ENCODE peak calls at places on chromosomes 13 and 19, in ten cellular contexts. G is cardiac muscle cell, O is activated T-cell treated with anti-CD3 and anti-CD28 coated beads for 24 hours, F is HuH-7.5, X is H54, C is iPS-NIHi11, Z is M059J, W is fibroblast of pulmonary artery, Q is uterus, V is osteocyte. B is an unnamed sample.

GRCh38 chr13:95484052-95484451 is 68.5 kb upstream of the CLDN10 start:
- DNase-seq in Q (no peak), F (no peak), Z (no peak), V (no peak), W (no peak), G (no peak), C (no peak), O (no peak), X (no peak), B (no peak)

GRCh38 chr13:27120011-27120410 is 51.6 kb downstream of the USP12 start:
- DNase-seq in V (no peak), O (no peak), W (no peak), X (no peak), F (no peak), G (no peak), Z (no peak), C (no peak), Q (no peak), B (no peak)

GRCh38 chr19:23241433-23241832 is 8.8 kb downstream of the ZNF724 start:
- DNase-seq in W (no peak), Q (no peak), O (no peak), V (no peak), C (no peak), F (no peak), Z (no peak), G (no peak), X (no peak), B (peak)

GRCh38 chr13:60329221-60329983 is 67.6 kb upstream of the TDRD3 start:
- DNase-seq in C (peak), O (no peak), V (no peak), Z (peak), Q (no peak), W (peak), G (peak), X (peak), F (no peak), B (peak)

GRCh38 chr13:47004552-47004951 is 107.7 kb upstream of the HTR2A start:
- DNase-seq in W (no peak), F (no peak), C (no peak), Q (no peak), G (no peak), O (no peak), V (no peak), X (no peak), Z (no peak), B (peak)

GRCh38 chr13:98761126-98761978 is 8.9 kb upstream of the SLC15A1 start:
- DNase-seq in X (peak), F (no peak), G (peak), C (no peak), O (no peak), V (no peak), Z (peak), W (peak), Q (no peak), B (no peak)

GRCh38 chr13:74644239-74644638 is 510.0 kb upstream of the KLF12 start:
- DNase-seq in C (no peak), G (peak), Q (no peak), O (no peak), F (no peak), Z (no peak), X (no peak), V (no peak), W (peak), B (peak)

GRCh38 chr19:1651061-1651547 is 1.3 kb downstream of the TCF3 start:
- DNase-seq in Z (no peak), O (peak), F (peak), W (peak), X (no peak), C (peak), G (peak), V (no peak), Q (no peak), B (peak)

GRCh38 chr19:35991731-35992450 is 3.1 kb upstream of the SDHAF1 start:
- DNase-seq in O (no peak), Q (no peak), C (no peak), W (no peak), G (peak), X (no peak), F (no peak), Z (peak), V (no peak), B (no peak)

GRCh38 chr19:58040751-58041525 is 7.1 kb downstream of the ZSCAN1 start:
- DNase-seq in X (no peak), W (no peak), G (no peak), C (no peak), O (no peak), Q (no peak), Z (no peak), V (no peak), F (no peak), B (no peak)

GRCh38 chr19:14425696-14426138 is 6.6 kb upstream of the DDX39A start:
- DNase-seq in Z (no peak), F (no peak), V (no peak), W (peak), C (no peak), O (no peak), X (no peak), G (peak), Q (no peak), B (peak)

GRCh38 chr13:113145496-113145895 is 13.0 kb upstream of the PROZ start:
- DNase-seq in Z (no peak), F (no peak), C (no peak), V (peak), X (no peak), Q (no peak), O (peak), G (no peak), W (no peak), B (no peak)

B was measured in mesendoderm.